ENCODE peak calls at places on chromosomes 11 and 22, in four cellular contexts. Q is fibroblast of lung, O is Karpas-422, Z is SJSA1. R is an unnamed sample.

GRCh38 chr11:23181022-23181807 is 320.9 kb upstream of the CCDC179 start:
- DNase-seq in Z (no peak), Q (no peak), O (no peak), R (no peak)

GRCh38 chr11:66981976-66982578 is 7.0 kb downstream of the C11orf86 start:
- DNase-seq in Q (peak; percentile 84), O (peak; percentile 52), Z (peak; percentile 99), R (no peak)

GRCh38 chr11:102267602-102268001 is 49.7 kb upstream of the BIRC3 start:
- DNase-seq in Z (no peak), Q (peak; percentile 68), O (no peak), R (no peak)

GRCh38 chr11:76627541-76628082 is 42.9 kb downstream of the LRRC32 start:
- DNase-seq in O (no peak), Q (no peak), Z (no peak), R (no peak)

GRCh38 chr11:102564110-102564509 is 33.6 kb upstream of the MMP7 start:
- DNase-seq in O (no peak), Q (peak; percentile 70), Z (no peak), R (no peak)

GRCh38 chr11:26947379-26947844 is 46.5 kb upstream of the FIBIN start:
- DNase-seq in Q (peak; percentile 100), Z (peak; percentile 91), O (no peak), R (no peak)

GRCh38 chr22:27576815-27577564 is 224.6 kb downstream of the MN1 start:
- DNase-seq in Z (no peak), O (no peak), Q (peak; percentile 75), R (no peak)

GRCh38 chr11:11465280-11465679 is 112.2 kb upstream of the CSNK2A3 start:
- DNase-seq in O (no peak), Q (no peak), Z (no peak), R (no peak)

GRCh38 chr22:23382796-23383195 is 197.3 kb downstream of the IGLL1 start:
- DNase-seq in Z (no peak), O (no peak), Q (no peak), R (no peak)

GRCh38 chr11:5343474-5344335 is at the start of gene OR51B5:
- DNase-seq in Q (no peak), O (no peak), Z (peak; percentile 87), R (no peak)

GRCh38 chr11:105315287-105315686 is 175.7 kb upstream of the CARD18 start:
- DNase-seq in O (peak; percentile 49), Q (no peak), Z (no peak), R (no peak)

GRCh38 chr11:66279092-66279797 is 1.3 kb downstream of the CNIH2 start:
- DNase-seq in Z (no peak), Q (no peak), O (no peak), R (no peak)

GRCh38 chr11:42996742-42997307 is 315.0 kb upstream of the API5 start:
- DNase-seq in Q (no peak), Z (no peak), O (no peak), R (no peak)

GRCh38 chr11:102836290-102836875 is 7.0 kb downstream of the MMP3 start:
- DNase-seq in Q (peak; percentile 42), Z (no peak), O (no peak), R (no peak)

GRCh38 chr22:48840112-48840949 is 987.3 kb downstream of the BRD1 start:
- DNase-seq in O (peak; percentile 40), Q (no peak), Z (no peak), R (no peak)

GRCh38 chr11:80595011-80595410 is 1154.2 kb upstream of the TENM4 start:
- DNase-seq in Z (peak; percentile 0), Q (peak; percentile 66), O (no peak), R (no peak)

DNA sequence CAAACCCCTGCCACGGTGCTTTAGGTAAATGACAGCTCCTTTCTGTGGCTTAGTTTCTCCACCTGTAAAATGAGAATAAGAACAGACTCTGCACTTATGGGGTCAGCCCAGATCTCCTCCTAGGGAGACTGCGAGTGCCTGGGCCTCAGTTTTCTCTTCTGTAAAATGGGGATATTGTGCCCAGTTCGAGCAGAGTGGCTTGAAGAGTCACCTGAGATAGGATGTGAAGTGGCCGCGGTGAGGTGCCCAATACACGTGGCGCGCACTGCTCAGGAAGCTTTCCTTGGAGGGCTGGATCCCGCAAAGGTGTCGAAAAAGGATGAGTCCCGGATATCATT is 467 bp upstream of the EMID1 start:
- DNase-seq in Z (no peak), Q (no peak), O (no peak), R (no peak)
- H3K27ac ChIP-seq in Z (peak overlapping the region; percentile 44), Q (no peak overlapping the region), O (no peak overlapping the region), R (no peak overlapping the region)

DNA sequence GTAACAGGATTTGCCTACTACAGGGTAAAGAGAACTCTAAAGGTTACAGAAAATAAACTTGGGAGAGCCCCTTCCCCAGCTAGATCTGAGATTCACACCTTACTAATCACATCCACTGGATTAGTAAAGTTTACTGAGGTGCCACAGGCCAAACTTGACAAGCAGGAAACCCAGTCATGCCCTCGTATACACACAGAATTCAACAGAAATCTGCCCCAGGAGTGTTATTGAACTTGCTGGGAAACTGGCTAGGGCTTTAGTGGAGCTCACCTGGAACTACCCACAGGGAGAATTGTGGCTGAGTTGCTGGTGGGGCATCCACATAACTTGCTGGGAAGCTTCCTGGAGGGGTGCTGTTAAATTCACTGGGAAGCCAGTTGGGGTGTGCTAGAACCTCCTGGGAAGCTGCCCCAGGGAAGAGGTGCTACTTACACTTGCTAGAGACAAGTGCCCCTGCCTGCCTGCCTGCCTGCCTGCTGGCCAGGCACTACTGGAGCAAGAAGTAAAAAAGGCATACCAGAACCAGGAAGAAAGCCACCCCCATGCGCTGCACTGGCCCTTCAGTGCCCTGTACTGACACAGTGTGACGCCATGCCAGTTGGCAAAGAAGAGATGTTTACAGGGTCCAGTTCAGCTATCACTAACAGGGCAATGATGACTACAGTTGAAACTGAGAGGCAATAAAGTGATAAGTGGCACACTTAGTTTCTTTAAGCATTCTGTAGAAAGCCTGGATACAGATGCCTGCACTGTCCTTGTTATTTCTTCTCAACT is 106.5 kb downstream of the ALX4 start:
- DNase-seq in O (no peak), Z (no peak), Q (no peak), R (no peak)
- H3K27ac ChIP-seq in O (no peak overlapping the region), Z (no peak overlapping the region), Q (no peak overlapping the region), R (no peak overlapping the region)

DNA sequence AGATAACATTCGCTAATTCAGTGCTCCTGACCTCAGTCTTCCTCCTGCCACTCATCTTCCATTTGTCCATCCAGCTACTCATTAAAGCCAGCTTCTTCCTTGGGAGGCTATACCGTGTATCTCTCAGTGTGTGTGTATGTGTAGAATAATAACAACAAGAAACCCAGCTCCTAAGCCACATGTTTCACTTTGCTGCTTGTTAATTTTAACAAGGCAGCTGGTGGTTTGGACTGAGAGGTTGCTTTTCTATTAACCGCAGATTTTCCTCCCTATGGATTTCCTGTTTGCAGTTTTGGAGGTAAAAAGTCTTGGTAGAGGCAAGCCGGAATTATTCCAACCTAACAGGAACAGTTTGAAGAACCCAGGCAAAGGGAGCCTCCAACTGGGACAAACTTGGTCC is 165.0 kb downstream of the ADAMTS15 start:
- DNase-seq in O (no peak), Q (no peak), Z (no peak), R (no peak)
- H3K27ac ChIP-seq in O (no peak overlapping the region), Q (no peak overlapping the region), Z (no peak overlapping the region), R (no peak overlapping the region)

DNA sequence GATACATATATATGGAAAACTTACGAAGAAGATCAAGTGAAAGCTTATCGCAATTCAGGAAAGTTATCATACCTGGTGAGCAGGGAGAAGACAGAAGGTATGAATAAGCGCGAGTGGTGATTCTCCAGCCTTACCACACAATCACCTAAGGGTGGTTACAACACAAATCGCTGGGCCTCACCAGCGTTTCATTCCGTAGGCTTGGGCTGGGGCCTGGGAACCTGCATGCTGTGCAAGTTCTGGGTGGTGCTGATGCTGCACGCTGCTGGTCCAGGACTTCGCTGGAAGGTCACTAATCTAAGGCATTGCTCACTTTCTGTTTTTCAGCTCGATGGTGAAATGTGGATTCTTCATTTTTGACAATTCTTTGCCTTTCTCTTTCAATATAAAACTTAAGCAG is 76.6 kb upstream of the SLC25A18 start:
- DNase-seq in Q (no peak), O (no peak), Z (no peak), R (no peak)
- H3K27ac ChIP-seq in Q (no peak overlapping the region), O (no peak overlapping the region), Z (no peak overlapping the region), R (no peak overlapping the region)

DNA sequence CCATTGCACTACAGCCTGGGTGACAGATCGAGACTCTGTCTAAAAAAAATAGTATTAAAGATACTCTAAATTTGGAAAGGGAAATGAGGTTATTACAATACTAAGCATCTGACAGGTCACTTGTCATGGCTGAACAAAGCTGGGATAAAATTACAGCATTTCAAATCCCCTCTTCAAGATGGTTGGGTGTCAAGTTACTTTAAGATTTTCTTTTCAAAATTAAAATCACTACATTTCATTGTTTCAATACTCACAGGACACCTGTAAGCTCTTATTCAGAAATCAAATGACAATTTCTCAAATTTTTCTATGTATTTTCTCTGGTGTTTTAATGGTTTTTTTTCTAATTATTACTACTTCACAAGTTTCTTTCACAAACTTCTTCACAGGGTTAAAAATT is 5.7 kb downstream of the TAF1D start:
- DNase-seq in Q (no peak), O (peak; percentile 76), Z (no peak), R (no peak)
- H3K27ac ChIP-seq in Q (no peak overlapping the region), O (peak overlapping the region; percentile 85), Z (no peak overlapping the region), R (no peak overlapping the region)

DNA sequence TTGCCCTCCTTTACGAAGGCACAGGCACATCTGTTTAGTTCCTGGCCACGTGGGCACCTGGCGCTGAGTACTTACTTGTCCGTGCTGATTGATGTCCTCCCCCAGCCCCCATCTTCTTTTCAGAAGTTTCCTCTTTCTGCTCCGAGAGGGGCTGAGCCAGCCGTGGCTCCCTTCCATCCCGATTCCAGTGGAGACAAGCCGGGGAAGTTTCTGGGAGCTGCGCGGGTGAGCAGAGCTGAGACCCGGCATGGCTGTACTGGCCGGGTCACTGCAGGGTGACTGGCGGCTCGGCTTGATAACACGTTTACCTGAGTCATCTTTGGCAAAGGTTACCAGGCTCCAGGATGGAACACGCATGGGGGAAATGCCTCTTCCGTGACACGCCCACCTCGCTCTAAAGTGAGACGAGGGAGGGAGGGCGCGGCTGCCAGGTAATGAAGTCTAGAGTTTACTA is 45.4 kb upstream of the ATXN10 start:
- DNase-seq in Q (no peak), O (no peak), Z (no peak), R (no peak)
- H3K27ac ChIP-seq in Q (no peak overlapping the region), O (no peak overlapping the region), Z (no peak overlapping the region), R (no peak overlapping the region)

GRCh38 chr11:75454987-75455386 is 22.0 kb upstream of the KLHL35 start:
- DNase-seq in Z (no peak), O (no peak), Q (no peak), R (no peak)
- H3K27ac ChIP-seq in Z (no peak overlapping the region), O (no peak overlapping the region), Q (no peak overlapping the region), R (no peak overlapping the region)

DNA sequence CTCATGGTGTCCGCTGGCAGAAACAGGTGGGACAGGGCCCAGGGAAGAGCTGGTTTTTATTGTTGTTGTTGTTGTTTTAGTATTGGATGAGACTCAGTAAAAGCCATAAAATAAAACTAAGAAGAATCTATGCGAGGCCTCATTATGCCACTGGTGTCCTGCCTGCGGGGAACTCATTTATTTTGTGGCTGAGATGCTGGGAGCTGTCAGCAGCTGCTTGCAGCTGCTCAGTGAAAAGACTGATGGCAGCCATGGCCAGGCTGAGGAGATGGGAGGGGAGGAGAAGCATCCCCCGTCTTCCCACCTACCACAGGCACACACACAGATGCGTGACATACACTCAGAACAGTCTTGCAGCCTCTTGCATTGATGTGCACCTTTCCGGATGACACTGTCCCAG is 7.7 kb upstream of the CLMP start:
- DNase-seq in O (no peak), Z (no peak), Q (peak; percentile 31), R (no peak)
- H3K27ac ChIP-seq in O (no peak overlapping the region), Z (no peak overlapping the region), Q (no peak overlapping the region), R (no peak overlapping the region)